ENCODE peak calls at places on chromosome 17, in nine cellular contexts. U is neural progenitor cell, B is GM23338, N is GM23248, F is OCI-LY7, D is hepatocyte, K is SK-N-SH, A is HCT116, Y is MM.1S. X is an unnamed sample.

GRCh38 chr17:10733666-10734065 is 3.8 kb upstream of the TMEM220 start:
- DNase-seq in U (no peak), F (no peak), Y (no peak), B (no peak), N (no peak), A (no peak), K (no peak), D (no peak), X (no peak)

GRCh38 chr17:47250855-47251254 is 2.8 kb upstream of the ITGB3 start:
- DNase-seq in K (no peak), A (no peak), B (no peak), U (no peak), Y (no peak), D (no peak), F (no peak), N (no peak), X (no peak)

GRCh38 chr17:37802712-37803416 is 58.0 kb upstream of the HNF1B start:
- DNase-seq in N (peak), D (no peak), B (no peak), Y (no peak), U (no peak), F (no peak), K (no peak), A (no peak), X (no peak)

GRCh38 chr17:61349350-61349749 is 50.3 kb upstream of the TBX2 start:
- DNase-seq in U (no peak), Y (no peak), F (no peak), K (no peak), B (no peak), N (peak), D (no peak), A (no peak), X (peak)

GRCh38 chr17:76968707-76969597 is 100.7 kb downstream of the MGAT5B start:
- DNase-seq in Y (peak), K (peak), U (peak), A (no peak), D (peak), N (no peak), B (peak), F (peak), X (peak)

GRCh38 chr17:19309701-19310100 is 52.8 kb downstream of the B9D1 start:
- DNase-seq in B (no peak), F (no peak), U (no peak), A (no peak), K (no peak), D (no peak), Y (no peak), N (no peak), X (no peak)

GRCh38 chr17:3447625-3448024 is 14.0 kb upstream of the OR1E2 start:
- DNase-seq in A (peak), F (peak), N (peak), B (peak), K (no peak), U (peak), D (peak), Y (no peak), X (peak)

GRCh38 chr17:31596382-31597323 is 205.2 kb downstream of the RAB11FIP4 start:
- DNase-seq in A (peak), D (peak), B (peak), Y (peak), K (no peak), U (peak), N (peak), F (peak), X (peak)

GRCh38 chr17:41939044-41939695 is 8.8 kb downstream of the ODAD4 start:
- DNase-seq in U (no peak), A (no peak), D (no peak), B (no peak), N (no peak), F (no peak), Y (no peak), K (no peak), X (no peak)

GRCh38 chr17:75271233-75271954 is 363 bp upstream of the MIF4GD start:
- DNase-seq in N (peak), F (peak), A (no peak), B (peak), D (peak), Y (peak), K (peak), U (peak), X (peak)

GRCh38 chr17:57984226-57984890 is 3.7 kb downstream of the VEZF1 start:
- DNase-seq in B (no peak), D (no peak), A (no peak), K (no peak), F (no peak), Y (no peak), U (no peak), N (no peak), X (no peak)

GRCh38 chr17:40058151-40058784 is 4.1 kb upstream of the MED24 start:
- DNase-seq in U (no peak), B (no peak), K (no peak), N (peak), Y (no peak), A (no peak), D (no peak), F (no peak), X (no peak)

GRCh38 chr17:11264183-11264871 is 23.3 kb downstream of the SHISA6 start:
- DNase-seq in K (no peak), Y (no peak), B (peak), A (peak), F (peak), U (no peak), N (no peak), D (no peak), X (peak)

GRCh38 chr17:51046527-51047384 is 73.9 kb downstream of the SPAG9 start:
- DNase-seq in Y (no peak), B (peak), F (no peak), A (no peak), N (peak), D (peak), K (peak), U (peak), X (no peak)

GRCh38 chr17:55693244-55694216 is 29.1 kb downstream of the TMEM100 start:
- DNase-seq in Y (no peak), K (peak), B (no peak), N (peak), A (no peak), U (no peak), F (no peak), D (peak), X (no peak)

GRCh38 chr17:43094129-43094834 is 30.9 kb downstream of the BRCA1 start:
- DNase-seq in B (no peak), D (no peak), N (peak), K (no peak), Y (no peak), U (no peak), A (no peak), F (no peak), X (no peak)

GRCh38 chr17:28916302-28916934 is 13.5 kb upstream of the DHRS13 start:
- DNase-seq in K (peak), A (peak), B (peak), F (peak), D (peak), Y (peak), U (peak), N (peak), X (no peak)

GRCh38 chr17:49146620-49147306 is 14.2 kb downstream of the B4GALNT2 start:
- DNase-seq in F (no peak), U (no peak), K (no peak), B (no peak), A (peak), N (peak), Y (no peak), D (peak), X (peak)

GRCh38 chr17:979539-980405 is at the start of gene NXN:
- DNase-seq in U (peak), B (peak), A (no peak), Y (peak), K (peak), D (peak), N (peak), F (peak), X (peak)

GRCh38 chr17:81514735-81515529 is 2.3 kb upstream of the ACTG1 start:
- DNase-seq in B (peak), U (peak), N (peak), K (peak), F (peak), A (peak), D (peak), Y (peak), X (peak)

GRCh38 chr17:61405047-61405685 is 5.5 kb downstream of the TBX2 start:
- DNase-seq in Y (no peak), K (peak), A (no peak), N (no peak), D (no peak), F (no peak), U (peak), B (peak), X (no peak)

GRCh38 chr17:58702708-58703107 is 10.3 kb downstream of the RAD51C start:
- DNase-seq in D (no peak), F (no peak), U (no peak), N (no peak), K (no peak), B (no peak), A (no peak), Y (no peak), X (no peak)

GRCh38 chr17:38333635-38334295 is 10.0 kb downstream of the GPR179 start:
- DNase-seq in U (peak), Y (peak), A (no peak), K (peak), D (peak), B (peak), F (peak), N (peak), X (peak)

GRCh38 chr17:12664252-12664651 is 1.4 kb upstream of the MYOCD start:
- DNase-seq in D (no peak), A (no peak), Y (no peak), N (no peak), B (no peak), U (no peak), K (no peak), F (no peak), X (no peak)

GRCh38 chr17:42270596-42270995 is 5.6 kb downstream of the STAT5B start:
- DNase-seq in A (no peak), Y (no peak), D (no peak), K (no peak), B (no peak), N (no peak), U (no peak), F (no peak), X (no peak)

GRCh38 chr17:77827039-77827438 is 131.5 kb upstream of the TNRC6C start:
- DNase-seq in B (no peak), U (no peak), K (no peak), N (no peak), A (no peak), F (no peak), Y (no peak), D (no peak), X (no peak)

GRCh38 chr17:80663783-80664206 is 119.2 kb downstream of the RPTOR start:
- DNase-seq in U (no peak), Y (no peak), K (no peak), N (peak), D (peak), F (no peak), B (no peak), A (no peak), X (no peak)

GRCh38 chr17:66645259-66645658 is 189.7 kb upstream of the CACNG5 start:
- DNase-seq in U (no peak), D (no peak), K (no peak), A (no peak), F (no peak), B (no peak), N (no peak), Y (no peak), X (no peak)
- H2AFZ ChIP-seq in U (no peak), D (no peak), K (no peak), A (no peak), F (no peak), B (no peak), N (no peak), Y (no peak), X (no peak)

GRCh38 chr17:5365831-5366230 is 53.6 kb downstream of the NUP88 start:
- DNase-seq in U (no peak), A (no peak), F (no peak), Y (no peak), K (no peak), N (no peak), B (no peak), D (no peak), X (no peak)

GRCh38 chr17:5362162-5362811 is 57.2 kb downstream of the NUP88 start:
- DNase-seq in Y (no peak), K (no peak), D (no peak), A (no peak), F (no peak), U (no peak), B (peak), N (no peak), X (no peak)

GRCh38 chr17:5361426-5361825 is 58.0 kb downstream of the NUP88 start:
- DNase-seq in F (no peak), B (peak), U (no peak), Y (no peak), N (no peak), K (no peak), D (no peak), A (no peak), X (no peak)

GRCh38 chr17:5364696-5365095 is 54.8 kb downstream of the NUP88 start:
- DNase-seq in U (no peak), K (no peak), D (no peak), B (no peak), A (no peak), F (no peak), Y (no peak), N (no peak), X (no peak)

DNA sequence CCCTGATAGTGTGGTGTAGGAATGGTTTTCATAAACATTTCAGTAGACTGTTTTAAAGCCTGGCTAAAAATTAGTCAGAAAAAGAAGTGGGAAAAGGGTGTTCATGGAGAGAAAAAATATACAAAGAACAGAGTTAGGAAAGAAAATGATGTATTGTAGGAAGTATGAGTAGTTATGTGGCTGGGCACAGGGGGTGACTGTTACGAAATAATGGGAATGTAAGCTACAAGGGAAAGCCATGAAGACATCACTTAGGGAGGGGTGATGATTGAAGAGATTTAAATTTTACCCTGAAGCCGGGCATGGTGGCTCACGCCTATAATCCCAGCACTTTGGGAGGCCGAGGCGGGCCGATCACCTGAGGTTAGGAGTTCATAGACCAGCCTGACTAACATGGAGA is 55.3 kb downstream of the NUP88 start:
- DNase-seq in B (no peak), D (no peak), K (no peak), N (peak), U (no peak), Y (no peak), A (no peak), F (no peak), X (no peak)
- TF ChIP-seq EZH2phosphoT487 in B (no peak), D (no peak), K (no peak), N (no peak), U (no peak), Y (no peak), A (no peak), F (no peak), X (no peak)

DNA sequence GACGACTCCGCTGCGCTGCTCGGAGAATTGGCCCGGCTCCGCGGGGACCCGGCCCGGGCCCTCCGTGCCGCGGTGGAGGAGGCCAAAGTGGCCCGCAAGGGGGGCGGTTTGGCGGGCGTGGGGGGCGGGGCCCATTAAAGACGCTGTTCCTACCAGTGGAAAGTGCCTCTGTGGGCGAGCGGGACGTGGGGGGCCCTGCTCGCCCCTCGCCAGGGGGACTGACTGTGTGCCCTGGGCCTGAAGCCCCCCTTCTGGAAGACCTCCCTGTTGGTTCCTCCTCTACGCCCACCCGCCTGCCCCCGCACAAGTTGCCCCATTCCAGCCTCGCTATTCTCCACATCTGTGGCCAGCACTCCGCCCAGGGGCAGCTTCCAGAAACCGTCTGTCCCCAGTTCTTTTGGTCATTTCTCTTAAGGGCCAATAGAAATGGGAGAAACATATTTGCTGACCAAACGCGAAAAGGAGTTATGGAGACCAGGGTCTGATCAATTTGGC is 1.9 kb upstream of the FGF11 start:
- DNase-seq in F (no peak), U (no peak), B (no peak), Y (no peak), N (no peak), A (no peak), K (no peak), D (no peak), X (no peak)
- H2AFZ ChIP-seq in F (no peak), U (peak), B (peak), Y (no peak), N (no peak), A (no peak), K (no peak), D (peak), X (peak)

GRCh38 chr17:79341529-79341780 is 266.8 kb downstream of the ENGASE start:
- DNase-seq in Y (no peak), F (no peak), N (no peak), A (no peak), K (no peak), U (no peak), D (no peak), B (no peak), X (no peak)

GRCh38 chr17:79340286-79340685 is 265.7 kb downstream of the ENGASE start:
- DNase-seq in F (peak), U (no peak), K (no peak), N (no peak), D (no peak), A (no peak), B (no peak), Y (peak), X (no peak)

GRCh38 chr17:79341816-79342215 is 267.2 kb downstream of the ENGASE start:
- DNase-seq in N (no peak), K (no peak), F (no peak), B (no peak), A (no peak), Y (no peak), D (no peak), U (no peak), X (no peak)

GRCh38 chr17:79340771-79341528 is 266.3 kb downstream of the ENGASE start:
- DNase-seq in D (no peak), U (no peak), K (no peak), B (no peak), F (peak), Y (peak), A (no peak), N (no peak), X (no peak)

GRCh38 chr17:79342376-79342775 is 267.8 kb downstream of the ENGASE start:
- DNase-seq in K (no peak), A (no peak), N (no peak), F (no peak), D (no peak), B (no peak), Y (no peak), U (no peak), X (no peak)
- TF ChIP-seq EZH2phosphoT487 in K (no peak), A (no peak), N (no peak), F (no peak), D (no peak), B (no peak), Y (no peak), U (no peak), X (no peak)

DNA sequence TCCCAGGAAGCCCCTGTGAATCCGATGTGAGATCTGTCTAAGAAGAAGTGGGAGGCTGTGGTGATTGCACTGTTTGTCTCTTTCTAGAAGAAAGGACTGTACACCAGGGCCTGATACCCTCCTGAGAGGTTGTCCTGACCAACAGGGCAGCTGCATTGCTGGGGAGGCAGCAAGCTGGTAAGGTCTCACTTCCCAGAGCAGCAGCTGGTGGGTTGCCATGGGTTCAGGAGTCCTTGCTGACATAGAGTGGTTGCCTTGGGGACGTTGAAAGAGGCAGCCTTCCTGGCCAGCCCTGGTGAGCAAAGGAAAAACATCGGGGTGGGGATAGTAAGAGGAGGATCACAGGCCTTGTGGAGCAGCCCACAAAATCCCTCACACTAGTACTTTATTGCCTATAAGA is 144.0 kb upstream of the RPL38 start:
- DNase-seq in D (no peak), U (no peak), A (no peak), Y (no peak), B (no peak), K (no peak), N (no peak), F (no peak), X (no peak)
- H2AFZ ChIP-seq in D (no peak), U (no peak), A (no peak), Y (no peak), B (no peak), K (no peak), N (no peak), F (no peak), X (no peak)

GRCh38 chr17:45184144-45184543 is 22.5 kb downstream of the HEXIM2 start:
- DNase-seq in D (no peak), Y (no peak), F (no peak), B (no peak), K (no peak), A (no peak), U (no peak), N (no peak), X (no peak)
- TF ChIP-seq EZH2phosphoT487 in D (no peak), Y (no peak), F (no peak), B (no peak), K (no peak), A (no peak), U (no peak), N (no peak), X (no peak)

GRCh38 chr17:35795007-35795870 is at the start of gene MMP28:
- DNase-seq in D (peak), Y (no peak), F (no peak), A (no peak), B (peak), N (peak), K (peak), U (peak), X (peak)
- H2AFZ ChIP-seq in D (peak), Y (peak), F (no peak), A (peak), B (peak), N (peak), K (no peak), U (no peak), X (peak)

X was measured in PC-3.